ENCODE peak calls at places on chromosome 21, in eight cellular contexts. W is testis; F is CD8-positive, alpha-beta memory T cell; U is ovary; T is NT2/D1; B is H9; K is endodermal cell; M is body of pancreas. Y is an unnamed sample.

GRCh38 chr21:27722095-27722494 is 755.2 kb upstream of the ADAMTS5 start:
- DNase-seq in T (no peak), K (peak; percentile 59), M (no peak), B (no peak), U (no peak), W (no peak), F (no peak), Y (no peak)

GRCh38 chr21:28867401-28867800 is 125.3 kb downstream of the LTN1 start:
- DNase-seq in W (no peak), K (no peak), U (no peak), M (no peak), F (no peak), T (no peak), B (no peak), Y (no peak)

GRCh38 chr21:36691539-36692124 is 7.3 kb upstream of the SIM2 start:
- DNase-seq in U (no peak), K (peak; percentile 59), W (no peak), F (no peak), M (no peak), B (no peak), T (no peak), Y (no peak)

GRCh38 chr21:26845066-26845749 is at the start of gene ADAMTS1:
- DNase-seq in U (peak; percentile 97), W (peak; percentile 91), B (peak; percentile 91), T (peak; percentile 84), M (peak; percentile 85), K (peak; percentile 98), F (no peak), Y (peak; percentile 71)

GRCh38 chr21:26840912-26841311 is 4.3 kb downstream of the ADAMTS1 start:
- DNase-seq in F (no peak), W (no peak), U (peak; percentile 37), K (no peak), M (peak; percentile 30), B (no peak), T (no peak), Y (no peak)

GRCh38 chr21:27260728-27261127 is 293.8 kb upstream of the ADAMTS5 start:
- DNase-seq in W (no peak), K (no peak), T (no peak), M (no peak), F (no peak), U (no peak), B (no peak), Y (no peak)

GRCh38 chr21:35829014-35829525 is 231.3 kb downstream of the SETD4 start:
- DNase-seq in K (peak; percentile 23), B (no peak), M (no peak), T (no peak), W (no peak), U (no peak), F (no peak), Y (no peak)

GRCh38 chr21:42527489-42528158 is 14.0 kb downstream of the SLC37A1 start:
- DNase-seq in T (no peak), K (no peak), B (no peak), M (no peak), U (no peak), F (peak; percentile 76), W (no peak), Y (no peak)

GRCh38 chr21:42346441-42346840 is 4.4 kb downstream of the TFF2 start:
- DNase-seq in K (peak; percentile 7), U (no peak), T (no peak), B (no peak), M (no peak), F (no peak), W (no peak), Y (no peak)

GRCh38 chr21:26884436-26884835 is 39.2 kb upstream of the ADAMTS1 start:
- DNase-seq in M (no peak), K (no peak), U (no peak), T (no peak), W (no peak), B (no peak), F (no peak), Y (no peak)

GRCh38 chr21:42638266-42638863 is 15.1 kb upstream of the PDE9A start:
- DNase-seq in B (no peak), W (no peak), K (no peak), F (peak; percentile 20), T (no peak), U (no peak), M (no peak), Y (no peak)

GRCh38 chr21:37145635-37146111 is 72.6 kb downstream of the TTC3 start:
- DNase-seq in K (peak; percentile 87), W (no peak), B (no peak), T (no peak), M (no peak), F (no peak), U (no peak), Y (no peak)

GRCh38 chr21:32770514-32771133 is 931 bp downstream of the PAXBP1 start:
- DNase-seq in M (no peak), K (no peak), W (peak; percentile 48), F (peak; percentile 48), T (peak; percentile 20), B (no peak), U (no peak), Y (no peak)

GRCh38 chr21:37060296-37060695 is 12.6 kb downstream of the PIGP start:
- DNase-seq in W (peak; percentile 51), B (peak; percentile 76), K (peak; percentile 84), T (peak; percentile 86), M (peak; percentile 64), U (peak; percentile 22), F (no peak), Y (peak; percentile 55)

GRCh38 chr21:34808569-34809204 is 139.9 kb downstream of the CLIC6 start:
- DNase-seq in W (no peak), M (no peak), F (no peak), U (peak; percentile 41), B (no peak), K (no peak), T (no peak), Y (no peak)

GRCh38 chr21:25934771-25935224 is 200.0 kb downstream of the GABPA start:
- DNase-seq in B (no peak), M (peak; percentile 86), W (no peak), F (no peak), T (no peak), K (no peak), U (no peak), Y (no peak)

GRCh38 chr21:16117331-16117730 is 387.5 kb downstream of the USP25 start:
- DNase-seq in F (no peak), K (no peak), W (no peak), T (no peak), B (no peak), M (no peak), U (no peak), Y (no peak)

GRCh38 chr21:34642211-34643075 is 26.4 kb upstream of the CLIC6 start:
- DNase-seq in M (no peak), B (no peak), K (no peak), U (no peak), W (no peak), F (no peak), T (no peak), Y (no peak)

DNA sequence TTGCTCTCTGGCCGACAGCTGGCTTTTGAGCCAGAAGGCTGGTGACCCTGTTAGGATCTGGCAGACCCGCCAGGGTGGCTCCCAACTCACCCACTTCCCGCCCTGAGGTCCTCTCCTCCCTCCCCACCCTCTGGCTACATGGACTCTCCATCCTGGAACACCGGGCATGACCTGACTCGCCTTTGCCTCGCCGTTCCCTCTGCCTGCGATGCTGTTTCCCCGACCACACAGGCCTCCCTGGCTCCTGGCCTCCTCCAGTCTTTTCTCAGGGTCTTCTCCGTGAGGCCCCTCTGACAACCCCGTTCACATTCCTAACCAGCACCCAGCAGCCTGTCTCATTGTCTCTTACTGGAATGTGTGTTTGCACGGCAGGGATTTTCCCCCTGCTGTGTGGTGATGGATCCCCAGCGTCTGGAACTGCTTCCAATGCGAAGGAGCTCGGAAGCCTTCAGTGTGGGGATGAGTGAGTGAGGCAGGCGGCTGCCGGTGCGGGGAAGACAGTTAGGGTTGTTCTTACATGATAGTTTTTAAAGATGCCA is 46.0 kb upstream of the POFUT2 start:
- DNase-seq in B (peak; percentile 36), K (peak; percentile 77), W (no peak), F (peak; percentile 17), U (peak; percentile 8), T (peak; percentile 47), M (no peak), Y (no peak)
- H3K4me1 ChIP-seq in B (peaks cover 2% of the 10 kb centered on the region), K (peaks cover 27% of the 10 kb centered on the region), W (peaks cover 10% of the 10 kb centered on the region), F (no peaks in the 10 kb centered on the region), U (peaks cover 5% of the 10 kb centered on the region), T (peaks cover 65% of the 10 kb centered on the region), M (peaks cover 45% of the 10 kb centered on the region), Y (no peaks in the 10 kb centered on the region)

GRCh38 chr21:31130821-31131220 is 92.5 kb upstream of the KRTAP19-8 start:
- DNase-seq in T (no peak), K (no peak), U (no peak), F (no peak), W (no peak), M (no peak), B (no peak), Y (no peak)
- H3K4me1 ChIP-seq in T (peaks cover 2% of the 10 kb centered on the region), K (no peaks in the 10 kb centered on the region), U (no peaks in the 10 kb centered on the region), F (peaks cover 41% of the 10 kb centered on the region), W (no peaks in the 10 kb centered on the region), M (no peaks in the 10 kb centered on the region), B (no peaks in the 10 kb centered on the region), Y (peaks cover 19% of the 10 kb centered on the region)

DNA sequence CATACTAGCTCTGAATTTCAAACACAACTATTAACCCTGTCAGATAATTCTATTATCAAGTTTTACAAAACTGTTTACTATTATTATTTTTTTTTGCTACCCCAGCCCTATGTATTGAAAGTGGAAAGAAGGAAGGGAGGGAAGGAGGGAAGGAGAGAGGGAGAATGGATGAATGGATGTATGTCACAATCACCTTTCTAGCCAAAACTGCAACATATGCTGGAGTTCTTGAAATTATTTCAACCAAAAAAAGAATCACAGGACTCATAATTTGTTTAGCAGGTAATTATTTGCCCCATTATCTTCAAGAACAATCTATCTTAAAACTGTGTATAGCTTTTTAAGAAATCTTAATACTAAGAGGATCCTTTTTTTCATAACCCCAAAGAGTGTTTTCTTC is 5.4 kb downstream of the NRIP1 start:
- DNase-seq in T (no peak), M (no peak), F (no peak), U (no peak), B (no peak), W (no peak), K (no peak), Y (no peak)
- H3K4me1 ChIP-seq in T (no peaks in the 10 kb centered on the region), M (peaks cover 77% of the 10 kb centered on the region), F (peaks cover 30% of the 10 kb centered on the region), U (peaks cover 3% of the 10 kb centered on the region), B (peaks cover 4% of the 10 kb centered on the region), W (peaks cover 52% of the 10 kb centered on the region), K (peaks cover 32% of the 10 kb centered on the region), Y (peaks cover 3% of the 10 kb centered on the region)

GRCh38 chr21:44333701-44334636 is 5.2 kb downstream of the CFAP410 start:
- DNase-seq in K (no peak), W (no peak), U (no peak), T (no peak), F (no peak), B (no peak), M (no peak), Y (no peak)

GRCh38 chr21:44331209-44331608 is 8.0 kb downstream of the CFAP410 start:
- DNase-seq in B (no peak), K (no peak), W (no peak), F (no peak), M (no peak), U (no peak), T (no peak), Y (no peak)

GRCh38 chr21:44331650-44332306 is 7.4 kb downstream of the CFAP410 start:
- DNase-seq in K (no peak), T (no peak), M (no peak), U (no peak), F (no peak), W (no peak), B (no peak), Y (no peak)

GRCh38 chr21:44332965-44333364 is 6.2 kb downstream of the CFAP410 start:
- DNase-seq in U (no peak), K (no peak), F (no peak), M (no peak), W (no peak), T (no peak), B (no peak), Y (no peak)

GRCh38 chr21:44332383-44332782 is 6.8 kb downstream of the CFAP410 start:
- DNase-seq in F (no peak), W (no peak), M (no peak), U (no peak), T (no peak), B (no peak), K (no peak), Y (no peak)
- H3K4me1 ChIP-seq in F (no peaks in the 10 kb centered on the region), W (peaks cover 8% of the 10 kb centered on the region), M (no peaks in the 10 kb centered on the region), U (no peaks in the 10 kb centered on the region), T (peaks cover 24% of the 10 kb centered on the region), B (no peaks in the 10 kb centered on the region), K (no peaks in the 10 kb centered on the region), Y (no peaks in the 10 kb centered on the region)

Y was measured in HAP-1.